ENCODE peak calls at places on chromosomes 12 and 14, in ten cellular contexts. Z is HCT116, I is osteocyte, L is fibroblast of pulmonary artery, Y is OCI-LY7, B is H9, H is HFFc6, N is AG09319, J is fibroblast of the aortic adventitia, E is B cell. Q is an unnamed sample.

GRCh38 chr12:120814203-120814902 is 88.7 kb downstream of the ACADS start:
- DNase-seq in Z (no peak), I (no peak), L (no peak), Y (no peak), B (no peak), H (no peak), N (no peak), J (no peak), E (no peak), Q (no peak)

GRCh38 chr12:109385339-109386078 is 37.8 kb downstream of the MYO1H start:
- DNase-seq in Z (peak; percentile 51), I (no peak), L (peak; percentile 70), Y (peak; percentile 61), B (no peak), H (peak; percentile 59), N (peak; percentile 58), J (peak; percentile 79), E (no peak), Q (peak; percentile 29)

GRCh38 chr12:114834621-114835020 is 150.6 kb upstream of the TBX3 start:
- DNase-seq in Z (no peak), I (no peak), L (peak; percentile 66), Y (no peak), B (peak; percentile 41), H (no peak), N (no peak), J (peak; percentile 29), E (no peak), Q (no peak)

GRCh38 chr12:30006021-30006420 is 222.3 kb upstream of the TMTC1 start:
- DNase-seq in Z (no peak), I (no peak), L (no peak), Y (no peak), B (no peak), H (no peak), N (no peak), J (no peak), E (no peak), Q (no peak)

GRCh38 chr12:45990468-45991288 is at the start of gene SCAF11:
- DNase-seq in Z (peak; percentile 100), I (peak; percentile 100), L (peak; percentile 100), Y (peak; percentile 99), B (peak; percentile 100), H (peak; percentile 100), N (peak; percentile 100), J (peak; percentile 100), E (peak; percentile 100), Q (peak; percentile 53)

GRCh38 chr14:69363055-69363454 is 35.0 kb downstream of the ERH start:
- DNase-seq in Z (no peak), I (no peak), L (peak; percentile 34), Y (no peak), B (peak; percentile 63), H (peak; percentile 14), N (peak; percentile 29), J (peak; percentile 66), E (no peak), Q (no peak)

GRCh38 chr14:39230416-39230815 is 3.3 kb upstream of the MIA2 start:
- DNase-seq in Z (no peak), I (no peak), L (peak; percentile 35), Y (no peak), B (no peak), H (no peak), N (no peak), J (peak; percentile 30), E (no peak), Q (no peak)

GRCh38 chr14:57831981-57832380 is 33.9 kb downstream of the SLC35F4 start:
- DNase-seq in Z (no peak), I (no peak), L (no peak), Y (peak; percentile 33), B (peak; percentile 78), H (no peak), N (no peak), J (no peak), E (no peak), Q (no peak)

GRCh38 chr14:95431199-95432145 is 85.0 kb downstream of the SYNE3 start:
- DNase-seq in Z (no peak), I (no peak), L (peak; percentile 62), Y (peak; percentile 65), B (peak; percentile 63), H (no peak), N (no peak), J (peak; percentile 31), E (no peak), Q (no peak)

GRCh38 chr12:26255893-26256645 is 60.7 kb downstream of the SSPN start:
- DNase-seq in Z (no peak), I (no peak), L (no peak), Y (no peak), B (no peak), H (no peak), N (no peak), J (peak; percentile 84), E (no peak), Q (no peak)

GRCh38 chr14:99273025-99273723 is 1.2 kb upstream of the BCL11B start:
- DNase-seq in Z (no peak), I (no peak), L (no peak), Y (no peak), B (peak; percentile 84), H (no peak), N (no peak), J (no peak), E (no peak), Q (no peak)

GRCh38 chr12:26636710-26637328 is 196.2 kb downstream of the ITPR2 start:
- DNase-seq in Z (no peak), I (no peak), L (peak; percentile 73), Y (no peak), B (no peak), H (peak; percentile 38), N (no peak), J (peak; percentile 69), E (no peak), Q (no peak)

GRCh38 chr14:94412671-94413638 is 24.6 kb upstream of the SERPINA1 start:
- DNase-seq in Z (no peak), I (no peak), L (peak; percentile 35), Y (no peak), B (peak; percentile 46), H (no peak), N (no peak), J (peak; percentile 21), E (no peak), Q (no peak)

DNA sequence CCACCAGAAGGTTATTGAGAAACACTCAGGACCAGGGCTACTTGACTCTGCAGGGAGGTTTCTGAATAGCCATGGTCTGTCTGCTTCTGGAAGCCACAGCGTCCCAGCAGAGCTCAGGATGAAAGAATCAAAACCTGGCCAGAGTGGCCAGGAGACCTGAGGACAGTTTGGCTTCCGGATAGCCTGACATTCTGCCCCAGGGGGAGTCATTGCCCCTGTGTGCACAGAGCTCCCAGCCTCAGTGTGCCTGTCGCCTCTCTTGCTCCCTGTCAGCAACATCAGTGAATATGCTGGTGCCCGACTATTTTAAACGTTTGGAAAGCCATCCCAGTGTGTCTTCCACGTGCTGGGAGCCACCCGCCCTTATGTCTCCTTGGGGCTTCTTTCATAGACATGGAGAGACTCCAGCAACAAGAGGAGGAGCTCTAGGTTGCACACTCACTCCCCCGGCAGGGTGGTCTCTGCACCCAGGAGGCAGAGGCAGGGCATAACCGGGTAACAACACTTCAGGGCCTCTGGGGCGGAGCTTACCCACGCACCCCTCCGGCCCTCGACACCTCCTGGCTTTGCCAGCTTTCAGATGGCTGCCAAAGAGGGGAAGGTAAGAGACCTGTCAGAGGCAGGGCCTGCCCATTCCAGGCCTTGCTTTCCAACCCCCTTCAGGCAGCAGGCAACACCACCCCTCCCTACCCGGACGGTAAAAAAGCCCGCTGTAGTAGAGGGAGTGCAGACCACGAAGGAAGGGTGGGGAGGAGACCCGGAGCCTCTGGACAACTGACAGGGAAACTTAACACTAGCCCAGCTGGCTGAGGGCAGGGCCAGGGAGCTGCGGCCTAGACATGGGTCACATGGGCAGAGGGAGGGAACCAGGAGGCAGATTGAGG is 19.0 kb upstream of the SLC6A12 start:
- DNase-seq in Z (no peak), I (no peak), L (no peak), Y (no peak), B (peak; percentile 36), H (no peak), N (no peak), J (no peak), E (peak; percentile 28), Q (no peak)
- TF ChIP-seq CTCF in Z (no peak), I (no peak), L (no peak), Y (no peak), B (no peak), H (no peak), N (no peak), J (no peak), E (no peak), Q (no peak)

GRCh38 chr12:54229624-54230212 is 40.9 kb upstream of the SMUG1 start:
- DNase-seq in Z (peak; percentile 60), I (no peak), L (peak; percentile 96), Y (no peak), B (no peak), H (peak; percentile 92), N (peak; percentile 89), J (peak; percentile 99), E (no peak), Q (no peak)

GRCh38 chr12:54228471-54228870 is 39.7 kb upstream of the SMUG1 start:
- DNase-seq in Z (no peak), I (no peak), L (no peak), Y (no peak), B (no peak), H (no peak), N (no peak), J (no peak), E (no peak), Q (no peak)

GRCh38 chr12:54232790-54233189 is 44.0 kb upstream of the SMUG1 start:
- DNase-seq in Z (no peak), I (no peak), L (peak; percentile 52), Y (no peak), B (no peak), H (no peak), N (no peak), J (peak; percentile 85), E (no peak), Q (no peak)

GRCh38 chr12:54231236-54231635 is 42.5 kb upstream of the SMUG1 start:
- DNase-seq in Z (no peak), I (no peak), L (no peak), Y (no peak), B (no peak), H (no peak), N (no peak), J (no peak), E (no peak), Q (no peak)

GRCh38 chr12:54230555-54230954 is 41.8 kb upstream of the SMUG1 start:
- DNase-seq in Z (no peak), I (no peak), L (no peak), Y (no peak), B (no peak), H (no peak), N (no peak), J (no peak), E (no peak), Q (no peak)
- TF ChIP-seq CTCF in Z (no peak), I (no peak), L (no peak), Y (peak; percentile 30), B (no peak), H (no peak), N (no peak), J (no peak), E (no peak), Q (no peak)

GRCh38 chr14:44961730-44962572 is at the start of the genes KLHL28 and TOGARAM1:
- DNase-seq in Z (peak; percentile 98), I (peak; percentile 98), L (peak; percentile 100), Y (peak; percentile 99), B (peak; percentile 99), H (peak; percentile 100), N (peak; percentile 99), J (peak; percentile 100), E (peak; percentile 100), Q (peak; percentile 83)
- TF ChIP-seq CTCF in Z (no peak), I (no peak), L (no peak), Y (no peak), B (no peak), H (no peak), N (no peak), J (no peak), E (no peak), Q (no peak)

GRCh38 chr12:42756841-42757661 is 167.5 kb upstream of the PRICKLE1 start:
- DNase-seq in Z (peak; percentile 85), I (no peak), L (peak; percentile 80), Y (no peak), B (peak; percentile 95), H (peak; percentile 66), N (peak; percentile 35), J (peak; percentile 85), E (no peak), Q (no peak)
- TF ChIP-seq CTCF in Z (no peak), I (no peak), L (no peak), Y (no peak), B (peak; percentile 13), H (no peak), N (no peak), J (no peak), E (no peak), Q (no peak)